ENCODE peak calls at places on chromosomes 4 and X, in eight cellular contexts. One of them, this sample, is unnamed.

GRCh38 chr4:6278801-6279197 is 9.1 kb downstream of the WFS1 start:
- DNase-seq in smooth muscle cell of the brain vasculature: no peak
- DNase-seq in stimulated activated CD8-positive, alpha-beta memory T cell treated with anti-CD3 and anti-CD28 coated beads, Interleukin-12 subunit alpha, Interleukin-12 subunit beta, amount 100 ng/mL, for 1 hour: no peak
- DNase-seq in COR-L47: no peak
- DNase-seq in stimulated activated naive B cell treated with anti-CD40 and anti-IgM and Interleukin-4, amounts not matched to agents 10 μg/mL and 1 μg/mL and 100 μg/mL, for 72 hours: peak
- DNase-seq in progenitor cell of endocrine pancreas: no peak
- DNase-seq in A172: peak
- DNase-seq in HEK293T: no peak
- DNase-seq in this sample: peak

GRCh38 chr4:120443111-120443510 is 376.5 kb upstream of the MAD2L1 start:
- DNase-seq in smooth muscle cell of the brain vasculature: peak
- DNase-seq in stimulated activated CD8-positive, alpha-beta memory T cell treated with anti-CD3 and anti-CD28 coated beads, Interleukin-12 subunit alpha, Interleukin-12 subunit beta, amount 100 ng/mL, for 1 hour: no peak
- DNase-seq in COR-L47: no peak
- DNase-seq in stimulated activated naive B cell treated with anti-CD40 and anti-IgM and Interleukin-4, amounts not matched to agents 10 μg/mL and 1 μg/mL and 100 μg/mL, for 72 hours: no peak
- DNase-seq in progenitor cell of endocrine pancreas: no peak
- DNase-seq in A172: no peak
- DNase-seq in HEK293T: no peak
- DNase-seq in this sample: no peak

GRCh38 chr4:1563768-1564485 is 120.2 kb downstream of the FAM53A start:
- DNase-seq in smooth muscle cell of the brain vasculature: no peak
- DNase-seq in stimulated activated CD8-positive, alpha-beta memory T cell treated with anti-CD3 and anti-CD28 coated beads, Interleukin-12 subunit alpha, Interleukin-12 subunit beta, amount 100 ng/mL, for 1 hour: no peak
- DNase-seq in COR-L47: no peak
- DNase-seq in stimulated activated naive B cell treated with anti-CD40 and anti-IgM and Interleukin-4, amounts not matched to agents 10 μg/mL and 1 μg/mL and 100 μg/mL, for 72 hours: no peak
- DNase-seq in progenitor cell of endocrine pancreas: no peak
- DNase-seq in A172: no peak
- DNase-seq in HEK293T: no peak
- DNase-seq in this sample: no peak

GRCh38 chr4:100168521-100168920 is 21.7 kb downstream of the DDIT4L start:
- DNase-seq in smooth muscle cell of the brain vasculature: no peak
- DNase-seq in stimulated activated CD8-positive, alpha-beta memory T cell treated with anti-CD3 and anti-CD28 coated beads, Interleukin-12 subunit alpha, Interleukin-12 subunit beta, amount 100 ng/mL, for 1 hour: no peak
- DNase-seq in COR-L47: no peak
- DNase-seq in stimulated activated naive B cell treated with anti-CD40 and anti-IgM and Interleukin-4, amounts not matched to agents 10 μg/mL and 1 μg/mL and 100 μg/mL, for 72 hours: no peak
- DNase-seq in progenitor cell of endocrine pancreas: no peak
- DNase-seq in A172: no peak
- DNase-seq in HEK293T: no peak
- DNase-seq in this sample: no peak

GRCh38 chr4:1169691-1170096 is 2.7 kb downstream of the SPON2 start:
- DNase-seq in smooth muscle cell of the brain vasculature: no peak
- DNase-seq in stimulated activated CD8-positive, alpha-beta memory T cell treated with anti-CD3 and anti-CD28 coated beads, Interleukin-12 subunit alpha, Interleukin-12 subunit beta, amount 100 ng/mL, for 1 hour: no peak
- DNase-seq in COR-L47: no peak
- DNase-seq in stimulated activated naive B cell treated with anti-CD40 and anti-IgM and Interleukin-4, amounts not matched to agents 10 μg/mL and 1 μg/mL and 100 μg/mL, for 72 hours: no peak
- DNase-seq in progenitor cell of endocrine pancreas: no peak
- DNase-seq in A172: no peak
- DNase-seq in HEK293T: no peak
- DNase-seq in this sample: no peak

GRCh38 chr4:32752962-32753361 is 2032.8 kb downstream of the PCDH7 start:
- DNase-seq in smooth muscle cell of the brain vasculature: no peak
- DNase-seq in stimulated activated CD8-positive, alpha-beta memory T cell treated with anti-CD3 and anti-CD28 coated beads, Interleukin-12 subunit alpha, Interleukin-12 subunit beta, amount 100 ng/mL, for 1 hour: no peak
- DNase-seq in COR-L47: no peak
- DNase-seq in stimulated activated naive B cell treated with anti-CD40 and anti-IgM and Interleukin-4, amounts not matched to agents 10 μg/mL and 1 μg/mL and 100 μg/mL, for 72 hours: no peak
- DNase-seq in progenitor cell of endocrine pancreas: no peak
- DNase-seq in A172: no peak
- DNase-seq in HEK293T: no peak
- DNase-seq in this sample: no peak

GRCh38 chrX:43956034-43956433 is 17.2 kb downstream of the NDP start:
- DNase-seq in smooth muscle cell of the brain vasculature: no peak
- DNase-seq in stimulated activated CD8-positive, alpha-beta memory T cell treated with anti-CD3 and anti-CD28 coated beads, Interleukin-12 subunit alpha, Interleukin-12 subunit beta, amount 100 ng/mL, for 1 hour: no peak
- DNase-seq in COR-L47: no peak
- DNase-seq in stimulated activated naive B cell treated with anti-CD40 and anti-IgM and Interleukin-4, amounts not matched to agents 10 μg/mL and 1 μg/mL and 100 μg/mL, for 72 hours: no peak
- DNase-seq in progenitor cell of endocrine pancreas: no peak
- DNase-seq in A172: no peak
- DNase-seq in HEK293T: no peak
- DNase-seq in this sample: no peak

GRCh38 chrX:17441965-17442364 is 67.0 kb downstream of the NHS start:
- DNase-seq in smooth muscle cell of the brain vasculature: no peak
- DNase-seq in stimulated activated CD8-positive, alpha-beta memory T cell treated with anti-CD3 and anti-CD28 coated beads, Interleukin-12 subunit alpha, Interleukin-12 subunit beta, amount 100 ng/mL, for 1 hour: no peak
- DNase-seq in COR-L47: no peak
- DNase-seq in stimulated activated naive B cell treated with anti-CD40 and anti-IgM and Interleukin-4, amounts not matched to agents 10 μg/mL and 1 μg/mL and 100 μg/mL, for 72 hours: no peak
- DNase-seq in progenitor cell of endocrine pancreas: no peak
- DNase-seq in A172: peak
- DNase-seq in HEK293T: no peak
- DNase-seq in this sample: no peak

GRCh38 chr4:96073446-96073845 is 233.6 kb downstream of the PDHA2 start:
- DNase-seq in smooth muscle cell of the brain vasculature: no peak
- DNase-seq in stimulated activated CD8-positive, alpha-beta memory T cell treated with anti-CD3 and anti-CD28 coated beads, Interleukin-12 subunit alpha, Interleukin-12 subunit beta, amount 100 ng/mL, for 1 hour: no peak
- DNase-seq in COR-L47: no peak
- DNase-seq in stimulated activated naive B cell treated with anti-CD40 and anti-IgM and Interleukin-4, amounts not matched to agents 10 μg/mL and 1 μg/mL and 100 μg/mL, for 72 hours: no peak
- DNase-seq in progenitor cell of endocrine pancreas: no peak
- DNase-seq in A172: peak
- DNase-seq in HEK293T: no peak
- DNase-seq in this sample: no peak

GRCh38 chr4:3836802-3837601 is 70.8 kb downstream of the ADRA2C start:
- DNase-seq in smooth muscle cell of the brain vasculature: no peak
- DNase-seq in stimulated activated CD8-positive, alpha-beta memory T cell treated with anti-CD3 and anti-CD28 coated beads, Interleukin-12 subunit alpha, Interleukin-12 subunit beta, amount 100 ng/mL, for 1 hour: no peak
- DNase-seq in COR-L47: no peak
- DNase-seq in stimulated activated naive B cell treated with anti-CD40 and anti-IgM and Interleukin-4, amounts not matched to agents 10 μg/mL and 1 μg/mL and 100 μg/mL, for 72 hours: no peak
- DNase-seq in progenitor cell of endocrine pancreas: no peak
- DNase-seq in A172: no peak
- DNase-seq in HEK293T: no peak
- DNase-seq in this sample: no peak

GRCh38 chr4:41991916-41992767 is 1.8 kb downstream of the SLC30A9 start:
- DNase-seq in smooth muscle cell of the brain vasculature: no peak
- DNase-seq in stimulated activated CD8-positive, alpha-beta memory T cell treated with anti-CD3 and anti-CD28 coated beads, Interleukin-12 subunit alpha, Interleukin-12 subunit beta, amount 100 ng/mL, for 1 hour: no peak
- DNase-seq in COR-L47: no peak
- DNase-seq in stimulated activated naive B cell treated with anti-CD40 and anti-IgM and Interleukin-4, amounts not matched to agents 10 μg/mL and 1 μg/mL and 100 μg/mL, for 72 hours: no peak
- DNase-seq in progenitor cell of endocrine pancreas: no peak
- DNase-seq in A172: peak
- DNase-seq in HEK293T: peak
- DNase-seq in this sample: no peak

GRCh38 chr4:184895012-184895795 is 69.4 kb upstream of the ACSL1 start:
- DNase-seq in smooth muscle cell of the brain vasculature: no peak
- DNase-seq in stimulated activated CD8-positive, alpha-beta memory T cell treated with anti-CD3 and anti-CD28 coated beads, Interleukin-12 subunit alpha, Interleukin-12 subunit beta, amount 100 ng/mL, for 1 hour: no peak
- DNase-seq in COR-L47: no peak
- DNase-seq in stimulated activated naive B cell treated with anti-CD40 and anti-IgM and Interleukin-4, amounts not matched to agents 10 μg/mL and 1 μg/mL and 100 μg/mL, for 72 hours: no peak
- DNase-seq in progenitor cell of endocrine pancreas: no peak
- DNase-seq in A172: no peak
- DNase-seq in HEK293T: no peak
- DNase-seq in this sample: peak

GRCh38 chrX:72272868-72273267 is 4.2 kb downstream of the RPS4X start:
- DNase-seq in smooth muscle cell of the brain vasculature: no peak
- DNase-seq in stimulated activated CD8-positive, alpha-beta memory T cell treated with anti-CD3 and anti-CD28 coated beads, Interleukin-12 subunit alpha, Interleukin-12 subunit beta, amount 100 ng/mL, for 1 hour: no peak
- DNase-seq in COR-L47: no peak
- DNase-seq in stimulated activated naive B cell treated with anti-CD40 and anti-IgM and Interleukin-4, amounts not matched to agents 10 μg/mL and 1 μg/mL and 100 μg/mL, for 72 hours: no peak
- DNase-seq in progenitor cell of endocrine pancreas: no peak
- DNase-seq in A172: peak
- DNase-seq in HEK293T: no peak
- DNase-seq in this sample: no peak

GRCh38 chr4:21641696-21642095 is 306.9 kb downstream of the KCNIP4 start:
- DNase-seq in smooth muscle cell of the brain vasculature: no peak
- DNase-seq in stimulated activated CD8-positive, alpha-beta memory T cell treated with anti-CD3 and anti-CD28 coated beads, Interleukin-12 subunit alpha, Interleukin-12 subunit beta, amount 100 ng/mL, for 1 hour: no peak
- DNase-seq in COR-L47: no peak
- DNase-seq in stimulated activated naive B cell treated with anti-CD40 and anti-IgM and Interleukin-4, amounts not matched to agents 10 μg/mL and 1 μg/mL and 100 μg/mL, for 72 hours: no peak
- DNase-seq in progenitor cell of endocrine pancreas: no peak
- DNase-seq in A172: no peak
- DNase-seq in HEK293T: no peak
- DNase-seq in this sample: no peak

GRCh38 chr4:155796031-155796430 is 37.2 kb downstream of the GUCY1B1 start:
- DNase-seq in smooth muscle cell of the brain vasculature: no peak
- DNase-seq in stimulated activated CD8-positive, alpha-beta memory T cell treated with anti-CD3 and anti-CD28 coated beads, Interleukin-12 subunit alpha, Interleukin-12 subunit beta, amount 100 ng/mL, for 1 hour: no peak
- DNase-seq in COR-L47: no peak
- DNase-seq in stimulated activated naive B cell treated with anti-CD40 and anti-IgM and Interleukin-4, amounts not matched to agents 10 μg/mL and 1 μg/mL and 100 μg/mL, for 72 hours: no peak
- DNase-seq in progenitor cell of endocrine pancreas: no peak
- DNase-seq in A172: peak
- DNase-seq in HEK293T: peak
- DNase-seq in this sample: no peak

GRCh38 chrX:100797359-100797758 is 22.8 kb upstream of the CSTF2 start:
- DNase-seq in smooth muscle cell of the brain vasculature: no peak
- DNase-seq in stimulated activated CD8-positive, alpha-beta memory T cell treated with anti-CD3 and anti-CD28 coated beads, Interleukin-12 subunit alpha, Interleukin-12 subunit beta, amount 100 ng/mL, for 1 hour: no peak
- DNase-seq in COR-L47: no peak
- DNase-seq in stimulated activated naive B cell treated with anti-CD40 and anti-IgM and Interleukin-4, amounts not matched to agents 10 μg/mL and 1 μg/mL and 100 μg/mL, for 72 hours: no peak
- DNase-seq in progenitor cell of endocrine pancreas: no peak
- DNase-seq in A172: no peak
- DNase-seq in HEK293T: no peak
- DNase-seq in this sample: no peak

GRCh38 chr4:40515037-40515397 is 114.6 kb downstream of the RBM47 start:
- DNase-seq in smooth muscle cell of the brain vasculature: no peak
- DNase-seq in stimulated activated CD8-positive, alpha-beta memory T cell treated with anti-CD3 and anti-CD28 coated beads, Interleukin-12 subunit alpha, Interleukin-12 subunit beta, amount 100 ng/mL, for 1 hour: no peak
- DNase-seq in COR-L47: no peak
- DNase-seq in stimulated activated naive B cell treated with anti-CD40 and anti-IgM and Interleukin-4, amounts not matched to agents 10 μg/mL and 1 μg/mL and 100 μg/mL, for 72 hours: no peak
- DNase-seq in progenitor cell of endocrine pancreas: no peak
- DNase-seq in A172: no peak
- DNase-seq in HEK293T: no peak
- DNase-seq in this sample: no peak

GRCh38 chrX:40908857-40909475 is 173.6 kb upstream of the MED14 start:
- DNase-seq in smooth muscle cell of the brain vasculature: no peak
- DNase-seq in stimulated activated CD8-positive, alpha-beta memory T cell treated with anti-CD3 and anti-CD28 coated beads, Interleukin-12 subunit alpha, Interleukin-12 subunit beta, amount 100 ng/mL, for 1 hour: no peak
- DNase-seq in COR-L47: no peak
- DNase-seq in stimulated activated naive B cell treated with anti-CD40 and anti-IgM and Interleukin-4, amounts not matched to agents 10 μg/mL and 1 μg/mL and 100 μg/mL, for 72 hours: no peak
- DNase-seq in progenitor cell of endocrine pancreas: no peak
- DNase-seq in A172: peak
- DNase-seq in HEK293T: no peak
- DNase-seq in this sample: no peak

GRCh38 chr4:173073939-173074500 is 94.6 kb upstream of the GALNT7 start:
- DNase-seq in smooth muscle cell of the brain vasculature: no peak
- DNase-seq in stimulated activated CD8-positive, alpha-beta memory T cell treated with anti-CD3 and anti-CD28 coated beads, Interleukin-12 subunit alpha, Interleukin-12 subunit beta, amount 100 ng/mL, for 1 hour: no peak
- DNase-seq in COR-L47: no peak
- DNase-seq in stimulated activated naive B cell treated with anti-CD40 and anti-IgM and Interleukin-4, amounts not matched to agents 10 μg/mL and 1 μg/mL and 100 μg/mL, for 72 hours: no peak
- DNase-seq in progenitor cell of endocrine pancreas: no peak
- DNase-seq in A172: no peak
- DNase-seq in HEK293T: no peak
- DNase-seq in this sample: no peak

GRCh38 chr4:102452854-102453253 is 48.3 kb upstream of the NFKB1 start:
- DNase-seq in smooth muscle cell of the brain vasculature: no peak
- DNase-seq in stimulated activated CD8-positive, alpha-beta memory T cell treated with anti-CD3 and anti-CD28 coated beads, Interleukin-12 subunit alpha, Interleukin-12 subunit beta, amount 100 ng/mL, for 1 hour: no peak
- DNase-seq in COR-L47: no peak
- DNase-seq in stimulated activated naive B cell treated with anti-CD40 and anti-IgM and Interleukin-4, amounts not matched to agents 10 μg/mL and 1 μg/mL and 100 μg/mL, for 72 hours: no peak
- DNase-seq in progenitor cell of endocrine pancreas: no peak
- DNase-seq in A172: no peak
- DNase-seq in HEK293T: no peak
- DNase-seq in this sample: no peak

This sample was measured in GDM1.